ENCODE peak calls at places on chromosomes 5 and 9, in eight cellular contexts. T, S, R, L, A, X, B and I are unnamed samples.

GRCh38 chr5:42361321-42361688 is 61.9 kb upstream of the GHR start:
- DNase-seq in T (no peak), S (no peak), R (no peak), L (no peak), A (no peak), X (no peak), B (no peak), I (no peak)

GRCh38 chr9:131312246-131312645 is 22.7 kb downstream of the PLPP7 start:
- DNase-seq in T (no peak), S (no peak), R (no peak), L (no peak), A (no peak), X (no peak), B (no peak), I (no peak)

GRCh38 chr5:179858241-179858585 is 404 bp downstream of the MRNIP start:
- DNase-seq in T (peak), S (no peak), R (peak), L (peak), A (no peak), X (no peak), B (peak), I (peak)

GRCh38 chr5:125112196-125112595 is 365.8 kb upstream of the ZNF608 start:
- DNase-seq in T (peak), S (no peak), R (no peak), L (no peak), A (no peak), X (no peak), B (no peak), I (peak)

GRCh38 chr9:130237763-130238524 is 27.6 kb upstream of the HMCN2 start:
- DNase-seq in T (no peak), S (no peak), R (no peak), L (no peak), A (no peak), X (no peak), B (no peak), I (no peak)

GRCh38 chr5:56818409-56819026 is 3.2 kb downstream of the MAP3K1 start:
- DNase-seq in T (peak), S (no peak), R (no peak), L (no peak), A (no peak), X (no peak), B (no peak), I (peak)

GRCh38 chr5:14706615-14707021 is 42.1 kb downstream of the OTULIN start:
- DNase-seq in T (peak), S (no peak), R (no peak), L (no peak), A (no peak), X (peak), B (peak), I (peak)

GRCh38 chr9:33117816-33118215 is 41.3 kb upstream of the SMU1 start:
- DNase-seq in T (no peak), S (peak), R (no peak), L (no peak), A (no peak), X (no peak), B (no peak), I (no peak)

GRCh38 chr9:111350556-111350955 is 20.5 kb upstream of the OR2K2 start:
- DNase-seq in T (peak), S (no peak), R (no peak), L (no peak), A (no peak), X (no peak), B (no peak), I (no peak)

GRCh38 chr9:71642043-71642442 is 126.3 kb downstream of the CEMIP2 start:
- DNase-seq in T (no peak), S (no peak), R (no peak), L (no peak), A (no peak), X (no peak), B (no peak), I (no peak)

GRCh38 chr5:139707445-139708003 is 59.4 kb downstream of the CXXC5 start:
- DNase-seq in T (no peak), S (no peak), R (no peak), L (no peak), A (no peak), X (no peak), B (no peak), I (no peak)

GRCh38 chr5:41347569-41347968 is 134.2 kb upstream of the C6 start:
- DNase-seq in T (no peak), S (no peak), R (no peak), L (no peak), A (no peak), X (no peak), B (no peak), I (no peak)

GRCh38 chr5:149217802-149218153 is 53.9 kb upstream of the AFAP1L1 start:
- DNase-seq in T (no peak), S (peak), R (no peak), L (no peak), A (no peak), X (no peak), B (no peak), I (no peak)

GRCh38 chr5:57784106-57784505 is 301.5 kb upstream of the ACTBL2 start:
- DNase-seq in T (no peak), S (no peak), R (no peak), L (no peak), A (no peak), X (peak), B (no peak), I (peak)

GRCh38 chr9:114532561-114533237 is 27.4 kb upstream of the WHRN start:
- DNase-seq in T (no peak), S (no peak), R (no peak), L (no peak), A (no peak), X (no peak), B (no peak), I (peak)

GRCh38 chr9:22211588-22212360 is 202.7 kb upstream of the CDKN2B start:
- DNase-seq in T (peak), S (no peak), R (no peak), L (no peak), A (no peak), X (peak), B (no peak), I (peak)

GRCh38 chr5:6013496-6013895 is 364.9 kb downstream of the MED10 start:
- DNase-seq in T (no peak), S (no peak), R (no peak), L (no peak), A (no peak), X (no peak), B (no peak), I (peak)

GRCh38 chr9:111474385-111474784 is 9.8 kb downstream of the ECPAS start:
- DNase-seq in T (no peak), S (no peak), R (no peak), L (no peak), A (no peak), X (no peak), B (no peak), I (no peak)

GRCh38 chr9:2066312-2067273 is 51.4 kb downstream of the SMARCA2 start:
- DNase-seq in T (peak), S (no peak), R (no peak), L (no peak), A (no peak), X (peak), B (no peak), I (peak)
- TF ChIP-seq CTCF in T (peak), S (peak), R (no peak), L (no peak), A (no peak), X (peak), B (peak), I (peak)

GRCh38 chr9:116499434-116499833 is 187.7 kb upstream of the TRIM32 start:
- DNase-seq in T (no peak), S (no peak), R (no peak), L (no peak), A (no peak), X (no peak), B (no peak), I (no peak)

GRCh38 chr9:116501871-116502270 is 185.2 kb upstream of the TRIM32 start:
- DNase-seq in T (peak), S (no peak), R (no peak), L (no peak), A (no peak), X (peak), B (no peak), I (no peak)

GRCh38 chr9:116497081-116497480 is 190.0 kb upstream of the TRIM32 start:
- DNase-seq in T (no peak), S (no peak), R (peak), L (no peak), A (peak), X (peak), B (no peak), I (no peak)

GRCh38 chr9:116502746-116503145 is 184.4 kb upstream of the TRIM32 start:
- DNase-seq in T (no peak), S (no peak), R (no peak), L (no peak), A (no peak), X (no peak), B (no peak), I (no peak)

GRCh38 chr9:116499986-116500871 is 186.9 kb upstream of the TRIM32 start:
- DNase-seq in T (peak), S (no peak), R (no peak), L (no peak), A (no peak), X (peak), B (no peak), I (no peak)
- H3K4me3 ChIP-seq in T (no peak), S (no peak), R (no peak), L (no peak), A (no peak), X (no peak), B (no peak), I (no peak)

GRCh38 chr5:1363581-1363980 is 18.7 kb upstream of the CLPTM1L start:
- DNase-seq in T (no peak), S (no peak), R (no peak), L (no peak), A (no peak), X (no peak), B (no peak), I (no peak)

GRCh38 chr5:1362242-1363015 is 17.5 kb upstream of the CLPTM1L start:
- DNase-seq in T (no peak), S (no peak), R (no peak), L (no peak), A (no peak), X (no peak), B (no peak), I (no peak)

GRCh38 chr5:1364211-1364610 is 19.3 kb upstream of the CLPTM1L start:
- DNase-seq in T (no peak), S (no peak), R (no peak), L (no peak), A (no peak), X (no peak), B (no peak), I (no peak)

GRCh38 chr5:1360861-1361260 is 16.0 kb upstream of the CLPTM1L start:
- DNase-seq in T (no peak), S (no peak), R (no peak), L (no peak), A (no peak), X (no peak), B (no peak), I (no peak)

GRCh38 chr5:1363160-1363559 is 18.3 kb upstream of the CLPTM1L start:
- DNase-seq in T (no peak), S (no peak), R (no peak), L (no peak), A (no peak), X (no peak), B (no peak), I (no peak)
- TF ChIP-seq CTCF in T (no peak), S (no peak), R (no peak), L (no peak), A (no peak), X (no peak), B (no peak), I (no peak)

DNA sequence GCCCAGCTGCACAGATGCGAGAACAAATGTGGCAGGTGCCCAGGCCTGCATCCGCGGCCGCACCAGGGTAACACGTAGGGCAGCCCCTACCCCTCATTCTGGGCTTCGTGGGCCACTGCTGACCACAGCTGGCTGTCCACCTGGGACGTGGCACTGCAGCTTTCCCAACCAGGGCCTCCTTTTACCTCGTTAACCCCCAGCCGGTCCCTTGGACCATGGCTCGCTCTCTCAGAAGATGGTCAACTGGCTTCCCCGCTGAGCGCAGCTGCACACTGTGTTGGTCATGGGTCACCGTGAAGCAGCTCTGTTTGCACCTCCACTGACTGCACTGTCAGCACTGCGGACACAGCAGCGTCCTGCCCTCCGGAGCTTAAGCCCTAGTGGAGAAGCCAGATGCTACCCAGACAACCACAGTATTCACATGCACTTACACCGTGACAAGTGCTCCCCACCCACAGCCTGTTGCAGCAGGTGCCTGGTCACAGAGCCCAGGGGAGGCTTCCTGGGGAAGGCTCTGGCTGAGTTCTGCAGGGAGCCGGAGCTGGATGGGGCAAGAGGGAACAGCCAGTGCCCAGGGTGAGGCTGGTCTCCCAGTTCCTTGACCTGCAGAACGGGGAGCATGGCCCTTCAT is 10.5 kb upstream of the PLEKHG4B start:
- DNase-seq in T (no peak), S (no peak), R (no peak), L (no peak), A (no peak), X (no peak), B (no peak), I (no peak)
- H3K4me3 ChIP-seq in T (no peak), S (no peak), R (no peak), L (no peak), A (no peak), X (no peak), B (no peak), I (no peak)

DNA sequence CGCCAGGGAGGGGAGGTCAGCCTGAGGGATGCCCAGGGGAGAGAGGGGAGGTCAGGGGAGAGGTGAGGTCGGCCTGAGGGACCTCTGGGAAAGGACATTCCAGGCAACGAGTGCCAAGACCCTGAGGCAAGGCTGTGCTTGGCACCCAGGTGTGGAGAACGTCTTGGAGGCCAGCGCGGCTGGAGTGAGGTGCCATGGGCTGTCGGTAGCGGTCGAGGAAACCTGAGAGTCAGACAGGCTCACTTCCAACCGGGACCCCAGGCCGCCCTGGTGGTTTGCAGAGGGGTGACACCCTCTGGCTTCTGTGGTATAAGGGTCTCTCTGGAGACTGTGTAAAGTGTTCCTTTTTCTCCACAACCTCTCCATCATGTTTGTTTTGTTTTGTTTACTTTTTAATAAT is 82.9 kb downstream of the CACNA1B start:
- DNase-seq in T (no peak), S (no peak), R (peak), L (no peak), A (no peak), X (no peak), B (no peak), I (no peak)
- TF ChIP-seq CTCF in T (no peak), S (no peak), R (no peak), L (no peak), A (no peak), X (no peak), B (peak), I (no peak)

DNA sequence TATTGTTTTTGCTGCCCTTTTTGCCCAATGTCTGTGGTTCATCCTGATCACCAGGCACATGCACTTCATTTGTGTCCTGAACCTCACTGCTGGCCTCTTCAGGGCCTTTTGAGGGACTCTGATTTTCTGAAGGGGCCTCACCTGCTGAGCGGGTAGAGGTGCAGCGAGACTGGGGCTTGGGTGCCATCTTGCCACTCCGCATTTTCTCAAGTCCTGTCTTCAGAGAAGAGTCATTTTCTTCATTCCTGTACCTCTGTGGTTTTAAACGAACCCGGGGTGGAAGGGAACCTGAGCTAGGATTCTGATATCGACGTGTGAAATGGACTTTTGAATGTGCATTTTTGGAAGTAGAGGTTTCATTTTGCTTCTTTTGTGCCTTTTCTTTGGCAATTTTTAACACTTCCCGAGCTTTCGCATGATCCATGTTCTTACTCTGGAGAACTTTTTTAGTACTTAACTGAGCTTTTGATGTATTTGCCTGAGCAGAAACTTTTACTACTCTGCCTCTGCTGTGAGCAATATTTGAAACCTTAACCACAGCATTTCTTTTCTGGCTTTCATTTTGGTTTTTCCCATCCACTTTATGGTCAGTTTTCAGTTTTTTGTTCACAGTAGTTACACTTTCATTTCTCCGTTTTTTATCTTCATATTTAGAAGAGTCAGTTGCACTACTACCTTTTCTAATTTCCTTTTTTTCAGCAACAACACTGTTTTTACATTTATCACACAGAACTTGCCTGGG is 26.1 kb downstream of the PWWP2A start:
- DNase-seq in T (no peak), S (no peak), R (no peak), L (no peak), A (no peak), X (no peak), B (no peak), I (no peak)
- H3K4me3 ChIP-seq in T (no peak), S (no peak), R (no peak), L (no peak), A (no peak), X (no peak), B (no peak), I (no peak)

GRCh38 chr9:117412006-117412715 is 2.7 kb downstream of the ASTN2 start:
- DNase-seq in T (no peak), S (no peak), R (no peak), L (peak), A (no peak), X (no peak), B (no peak), I (no peak)

GRCh38 chr9:117414906-117415583 is at the start of gene ASTN2:
- DNase-seq in T (no peak), S (no peak), R (peak), L (peak), A (no peak), X (peak), B (no peak), I (no peak)

GRCh38 chr9:117414220-117414905 is 494 bp downstream of the ASTN2 start:
- DNase-seq in T (no peak), S (peak), R (no peak), L (peak), A (no peak), X (peak), B (no peak), I (no peak)

GRCh38 chr9:117412841-117413240 is 2.0 kb downstream of the ASTN2 start:
- DNase-seq in T (no peak), S (no peak), R (no peak), L (no peak), A (no peak), X (no peak), B (no peak), I (no peak)

DNA sequence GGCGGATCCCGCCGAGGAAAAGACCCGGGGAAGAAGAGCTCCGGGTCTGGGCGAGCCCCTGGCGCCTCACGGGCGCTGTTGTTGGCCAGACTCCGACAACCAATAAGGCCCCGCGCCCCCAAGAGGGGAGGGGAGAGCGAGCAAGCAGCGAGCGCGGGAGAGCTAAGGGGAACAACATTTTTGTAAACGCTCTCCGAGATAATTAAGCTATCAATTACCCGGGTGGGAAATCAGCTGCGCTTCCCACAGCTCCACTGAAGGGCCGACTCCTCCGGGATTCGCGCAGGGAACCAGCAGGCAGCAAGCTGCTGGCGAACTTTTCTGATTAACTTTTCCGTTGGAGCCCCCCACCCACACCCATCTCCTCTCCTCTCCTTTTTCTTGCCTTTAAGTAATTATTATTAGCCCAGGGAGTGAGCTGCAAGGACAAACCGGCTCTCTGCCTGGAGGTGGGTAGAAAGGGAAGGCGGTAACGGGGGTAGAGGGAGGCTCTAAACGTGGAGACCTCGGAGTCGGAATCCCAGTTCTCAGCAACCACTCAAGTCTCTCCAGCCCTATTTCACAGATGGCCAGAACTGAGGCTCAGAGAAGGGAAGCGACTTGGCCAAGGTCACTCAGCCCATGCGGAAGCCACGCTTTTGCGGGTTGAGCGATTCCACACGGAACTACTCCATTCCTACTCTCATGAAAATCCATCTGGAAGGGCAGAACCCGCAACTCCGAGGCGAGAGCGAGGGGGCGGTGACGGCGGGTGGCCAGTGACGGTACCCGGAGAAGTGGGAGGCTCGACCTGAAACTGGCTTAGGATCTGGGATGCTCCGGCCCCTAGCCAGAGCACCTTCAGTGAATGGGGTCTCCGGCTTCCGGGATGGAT is 1.3 kb downstream of the ASTN2 start:
- DNase-seq in T (no peak), S (no peak), R (peak), L (peak), A (no peak), X (no peak), B (no peak), I (no peak)
- TF ChIP-seq CTCF in T (no peak), S (no peak), R (no peak), L (no peak), A (no peak), X (no peak), B (no peak), I (no peak)

DNA sequence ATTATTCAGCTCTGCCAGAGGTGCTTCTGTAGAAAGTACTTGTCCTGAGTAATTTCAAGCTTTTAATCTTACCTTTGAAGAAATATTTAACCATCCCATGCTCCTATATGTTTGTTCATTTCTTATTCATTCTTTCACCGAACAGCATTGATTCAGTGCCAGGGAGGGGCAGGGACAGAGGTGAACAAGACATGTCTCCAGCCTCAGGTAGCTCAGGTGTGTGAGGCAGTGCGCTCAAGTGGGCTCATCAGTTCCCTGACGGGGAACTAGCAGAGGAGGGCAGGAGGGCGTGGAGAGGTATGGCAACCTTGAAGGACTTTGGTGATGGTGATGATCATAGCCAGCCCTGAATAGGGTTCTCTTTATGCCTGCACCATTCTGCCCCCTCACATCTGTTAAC is 25.9 kb downstream of the ERGIC1 start:
- DNase-seq in T (no peak), S (no peak), R (no peak), L (no peak), A (peak), X (no peak), B (no peak), I (no peak)
- H3K4me3 ChIP-seq in T (no peak), S (peak), R (no peak), L (no peak), A (no peak), X (no peak), B (no peak), I (no peak)